ENCODE peak calls at places on chromosomes 6 and 20, in five cellular contexts. F, L, Y, D and I are unnamed samples.

GRCh38 chr6:129936329-129937165 is 75.4 kb upstream of the TMEM244 start:
- DNase-seq in F (peak), L (peak), Y (peak), D (no peak), I (peak)

GRCh38 chr6:85287654-85288053 is 162.2 kb upstream of the NT5E start:
- DNase-seq in Y (no peak), L (no peak), D (no peak), F (no peak), I (no peak)

GRCh38 chr6:41517473-41517872 is 28.7 kb upstream of the FOXP4 start:
- DNase-seq in Y (no peak), F (no peak), L (no peak), D (no peak), I (no peak)

GRCh38 chr20:41340327-41341055 is at the start of gene LPIN3:
- DNase-seq in Y (peak), F (peak), L (peak), D (no peak), I (peak)

GRCh38 chr20:371755-372542 is 8.6 kb upstream of the TRIB3 start:
- DNase-seq in D (no peak), L (no peak), Y (no peak), F (no peak), I (peak)

GRCh38 chr20:37727247-37727956 is 33.6 kb downstream of the CTNNBL1 start:
- DNase-seq in F (no peak), D (no peak), Y (peak), L (no peak), I (no peak)

GRCh38 chr6:159800141-159800865 is at the start of gene PNLDC1:
- DNase-seq in F (no peak), L (no peak), Y (no peak), D (no peak), I (no peak)

GRCh38 chr20:44426879-44427785 is 48.5 kb upstream of the TTPAL start:
- DNase-seq in F (peak), L (no peak), Y (no peak), D (no peak), I (no peak)

GRCh38 chr6:6199678-6200077 is 120.8 kb downstream of the F13A1 start:
- DNase-seq in Y (no peak), L (no peak), D (no peak), F (no peak), I (no peak)

GRCh38 chr6:7721654-7722053 is 4.2 kb upstream of the BMP6 start:
- DNase-seq in Y (no peak), D (no peak), L (no peak), F (peak), I (peak)

GRCh38 chr6:165834613-165835259 is 171.7 kb upstream of the PDE10A start:
- DNase-seq in F (peak), Y (no peak), D (no peak), L (no peak), I (peak)

GRCh38 chr6:17354700-17355403 is 38.5 kb upstream of the CAP2 start:
- DNase-seq in L (no peak), F (no peak), D (no peak), Y (no peak), I (no peak)

GRCh38 chr20:63224272-63225081 is 8.5 kb upstream of the YTHDF1 start:
- DNase-seq in D (no peak), L (no peak), Y (peak), F (no peak), I (peak)

GRCh38 chr6:168193816-168194701 is 115.0 kb upstream of the FRMD1 start:
- DNase-seq in Y (peak), F (no peak), D (no peak), L (no peak), I (no peak)

GRCh38 chr20:7490288-7490687 is 450.0 kb downstream of the HAO1 start:
- DNase-seq in D (no peak), F (no peak), Y (no peak), L (no peak), I (no peak)

GRCh38 chr6:43973351-43973750 is 153.9 kb downstream of the MRPL14 start:
- DNase-seq in F (no peak), D (no peak), L (no peak), Y (no peak), I (peak)

GRCh38 chr6:143260857-143261256 is 189.6 kb downstream of the ADAT2 start:
- DNase-seq in Y (no peak), D (no peak), F (no peak), L (no peak), I (peak)

GRCh38 chr6:2507638-2508037 is 243.1 kb downstream of the MYLK4 start:
- DNase-seq in L (no peak), Y (no peak), D (no peak), F (no peak), I (no peak)

GRCh38 chr6:118656822-118657451 is 5.5 kb upstream of the CEP85L start:
- DNase-seq in F (no peak), D (no peak), L (no peak), Y (no peak), I (no peak)

GRCh38 chr20:24768977-24769675 is 179.9 kb upstream of the CST7 start:
- DNase-seq in Y (no peak), L (no peak), F (no peak), D (no peak), I (no peak)

GRCh38 chr20:1357921-1358671 is 29.2 kb upstream of the SDCBP2 start:
- DNase-seq in F (no peak), L (no peak), D (no peak), Y (no peak), I (no peak)

GRCh38 chr20:5041433-5041832 is 40.1 kb upstream of the SLC23A2 start:
- DNase-seq in L (no peak), Y (peak), F (no peak), D (no peak), I (no peak)

GRCh38 chr6:154526997-154527396 is 16.5 kb upstream of the CNKSR3 start:
- DNase-seq in L (no peak), F (no peak), Y (no peak), D (no peak), I (no peak)

GRCh38 chr6:42921801-42922200 is 5.9 kb downstream of the PTCRA start:
- DNase-seq in L (no peak), Y (no peak), F (no peak), D (no peak), I (no peak)

GRCh38 chr20:37457928-37458327 is 63.1 kb upstream of the NNAT start:
- DNase-seq in Y (no peak), L (no peak), D (no peak), F (no peak), I (no peak)

GRCh38 chr20:13199279-13199678 is 21.8 kb upstream of the ISM1 start:
- DNase-seq in F (no peak), Y (no peak), D (no peak), L (no peak), I (no peak)

GRCh38 chr6:7108964-7109836 is 1.4 kb downstream of the RREB1 start:
- DNase-seq in L (peak), F (no peak), D (no peak), Y (peak), I (peak)

GRCh38 chr20:60408435-60408834 is 450.2 kb downstream of the CDH26 start:
- DNase-seq in F (no peak), D (no peak), Y (peak), L (no peak), I (no peak)

GRCh38 chr6:4904461-4904860 is 99.4 kb downstream of the RPP40 start:
- DNase-seq in F (no peak), L (no peak), Y (no peak), D (no peak), I (no peak)

GRCh38 chr6:36076178-36077088 is 48.8 kb downstream of the MAPK14 start:
- DNase-seq in F (no peak), L (no peak), D (no peak), Y (no peak), I (no peak)

GRCh38 chr20:33653900-33654596 is 8.1 kb upstream of the C20orf144 start:
- DNase-seq in L (no peak), D (no peak), F (no peak), Y (no peak), I (peak)

GRCh38 chr6:35718911-35719381 is 17.9 kb upstream of the ARMC12 start:
- DNase-seq in L (no peak), D (no peak), F (no peak), Y (no peak), I (no peak)

GRCh38 chr20:44646023-44646640 is 5.4 kb downstream of the ADA start:
- DNase-seq in F (no peak), L (no peak), D (no peak), Y (peak), I (no peak)